ENCODE peak calls at places on chromosomes 11 and 22, in six cellular contexts. J, D, C, U, Z and K are unnamed samples.

GRCh38 chr22:27283714-27284113 is 517.8 kb downstream of the MN1 start:
- DNase-seq in J (no peak), D (no peak), C (no peak), U (no peak), Z (no peak), K (no peak)

GRCh38 chr11:97460091-97460490 is 1070.3 kb downstream of the JRKL start:
- DNase-seq in J (no peak), D (no peak), C (no peak), U (no peak), Z (no peak), K (no peak)

GRCh38 chr11:85844439-85845051 is 10.6 kb upstream of the CCDC83 start:
- DNase-seq in J (peak), D (no peak), C (no peak), U (no peak), Z (no peak), K (no peak)

GRCh38 chr22:27223317-27224177 is 566.2 kb downstream of the MIAT start:
- DNase-seq in J (no peak), D (no peak), C (no peak), U (no peak), Z (no peak), K (no peak)

GRCh38 chr11:119461250-119461963 is 38.4 kb upstream of the THY1 start:
- DNase-seq in J (no peak), D (no peak), C (peak), U (no peak), Z (no peak), K (no peak)

GRCh38 chr11:111966678-111967077 is 29.5 kb downstream of the DIXDC1 start:
- DNase-seq in J (no peak), D (no peak), C (no peak), U (no peak), Z (no peak), K (no peak)

GRCh38 chr11:112082729-112083128 is 3.8 kb downstream of the TIMM8B start:
- DNase-seq in J (no peak), D (no peak), C (no peak), U (no peak), Z (no peak), K (no peak)

GRCh38 chr11:129373489-129373953 is 2.1 kb upstream of the BARX2 start:
- DNase-seq in J (no peak), D (no peak), C (no peak), U (no peak), Z (no peak), K (no peak)

GRCh38 chr11:7651140-7651551 is 22.2 kb downstream of the CYB5R2 start:
- DNase-seq in J (no peak), D (no peak), C (no peak), U (no peak), Z (no peak), K (no peak)

GRCh38 chr11:123407124-123407995 is 22.7 kb upstream of the GRAMD1B start:
- DNase-seq in J (peak), D (peak), C (peak), U (peak), Z (no peak), K (peak)

GRCh38 chr22:40348025-40348658 is 1.8 kb downstream of the ADSL start:
- DNase-seq in J (peak), D (peak), C (no peak), U (peak), Z (no peak), K (peak)

GRCh38 chr11:130024356-130024755 is 21.7 kb upstream of the PRDM10 start:
- DNase-seq in J (no peak), D (no peak), C (no peak), U (no peak), Z (no peak), K (no peak)

GRCh38 chr11:118401880-118402590 is 629 bp downstream of the ATP5MG start:
- DNase-seq in J (no peak), D (no peak), C (no peak), U (no peak), Z (no peak), K (no peak)

GRCh38 chr22:36009085-36009484 is 19.5 kb downstream of the RBFOX2 start:
- DNase-seq in J (no peak), D (no peak), C (no peak), U (no peak), Z (no peak), K (no peak)

GRCh38 chr11:109197656-109198055 is 224.3 kb upstream of the C11orf87 start:
- DNase-seq in J (no peak), D (no peak), C (no peak), U (no peak), Z (no peak), K (no peak)

GRCh38 chr11:69644071-69644961 is 3.4 kb downstream of the CCND1 start:
- DNase-seq in J (peak), D (no peak), C (peak), U (peak), Z (peak), K (peak)

GRCh38 chr11:41497974-41498373 is 38.5 kb upstream of the LRRC4C start:
- DNase-seq in J (no peak), D (no peak), C (no peak), U (no peak), Z (no peak), K (no peak)

GRCh38 chr11:132064987-132065620 is 694.7 kb downstream of the NTM start:
- DNase-seq in J (no peak), D (no peak), C (no peak), U (no peak), Z (no peak), K (no peak)

GRCh38 chr11:1490651-1491050 is 4.1 kb upstream of the MOB2 start:
- DNase-seq in J (no peak), D (no peak), C (no peak), U (no peak), Z (peak), K (no peak)

GRCh38 chr11:9700105-9700801 is 36.4 kb downstream of the SWAP70 start:
- DNase-seq in J (no peak), D (no peak), C (no peak), U (no peak), Z (no peak), K (no peak)

GRCh38 chr11:125902315-125902926 is 585 bp downstream of the PUS3 start:
- DNase-seq in J (no peak), D (no peak), C (no peak), U (no peak), Z (no peak), K (no peak)

GRCh38 chr11:75056806-75057205 is 39.9 kb downstream of the OR2AT4 start:
- DNase-seq in J (no peak), D (no peak), C (no peak), U (no peak), Z (no peak), K (no peak)